ENCODE peak calls at places on chromosomes 7 and 10, in four cellular contexts. One of them, this sample, is unnamed.

GRCh38 chr10:86446987-86447386 is 74.6 kb downstream of the WAPL start:
- DNase-seq in astrocyte of the spinal cord: no peak
- DNase-seq in Right ventricle myocardium superior: no peak
- DNase-seq in stimulated activated CD4-positive, alpha-beta T cell treated with anti-CD3 and anti-CD28 coated beads, Interleukin-2, amount 100 ng/mL, for 48 hours: no peak
- DNase-seq in this sample: no peak

GRCh38 chr7:114928060-114928459 is 6.2 kb downstream of the MDFIC start:
- DNase-seq in Right ventricle myocardium superior: no peak
- DNase-seq in stimulated activated CD4-positive, alpha-beta T cell treated with anti-CD3 and anti-CD28 coated beads, Interleukin-2, amount 100 ng/mL, for 48 hours: no peak
- DNase-seq in astrocyte of the spinal cord: no peak
- DNase-seq in this sample: no peak

GRCh38 chr7:136405931-136406777 is 429.0 kb upstream of the MTPN start:
- DNase-seq in Right ventricle myocardium superior: no peak
- DNase-seq in astrocyte of the spinal cord: peak
- DNase-seq in stimulated activated CD4-positive, alpha-beta T cell treated with anti-CD3 and anti-CD28 coated beads, Interleukin-2, amount 100 ng/mL, for 48 hours: peak
- DNase-seq in this sample: peak

GRCh38 chr10:63515002-63515763 is 6.0 kb upstream of the REEP3 start:
- DNase-seq in stimulated activated CD4-positive, alpha-beta T cell treated with anti-CD3 and anti-CD28 coated beads, Interleukin-2, amount 100 ng/mL, for 48 hours: peak
- DNase-seq in astrocyte of the spinal cord: peak
- DNase-seq in Right ventricle myocardium superior: no peak
- DNase-seq in this sample: no peak

GRCh38 chr7:30485667-30486066 is 7.1 kb upstream of the NOD1 start:
- DNase-seq in stimulated activated CD4-positive, alpha-beta T cell treated with anti-CD3 and anti-CD28 coated beads, Interleukin-2, amount 100 ng/mL, for 48 hours: no peak
- DNase-seq in Right ventricle myocardium superior: no peak
- DNase-seq in astrocyte of the spinal cord: no peak
- DNase-seq in this sample: no peak

GRCh38 chr10:16854623-16855022 is 37.4 kb upstream of the RSU1 start:
- DNase-seq in stimulated activated CD4-positive, alpha-beta T cell treated with anti-CD3 and anti-CD28 coated beads, Interleukin-2, amount 100 ng/mL, for 48 hours: no peak
- DNase-seq in astrocyte of the spinal cord: no peak
- DNase-seq in Right ventricle myocardium superior: no peak
- DNase-seq in this sample: no peak

GRCh38 chr10:89224697-89225443 is 17.8 kb upstream of the CH25H start:
- DNase-seq in astrocyte of the spinal cord: no peak
- DNase-seq in stimulated activated CD4-positive, alpha-beta T cell treated with anti-CD3 and anti-CD28 coated beads, Interleukin-2, amount 100 ng/mL, for 48 hours: no peak
- DNase-seq in Right ventricle myocardium superior: no peak
- DNase-seq in this sample: peak

GRCh38 chr10:78927257-78927995 is 141.3 kb upstream of the ZMIZ1 start:
- DNase-seq in Right ventricle myocardium superior: no peak
- DNase-seq in stimulated activated CD4-positive, alpha-beta T cell treated with anti-CD3 and anti-CD28 coated beads, Interleukin-2, amount 100 ng/mL, for 48 hours: no peak
- DNase-seq in astrocyte of the spinal cord: no peak
- DNase-seq in this sample: no peak

GRCh38 chr7:1681581-1681980 is 11.5 kb downstream of the ELFN1 start:
- DNase-seq in Right ventricle myocardium superior: no peak
- DNase-seq in astrocyte of the spinal cord: no peak
- DNase-seq in stimulated activated CD4-positive, alpha-beta T cell treated with anti-CD3 and anti-CD28 coated beads, Interleukin-2, amount 100 ng/mL, for 48 hours: no peak
- DNase-seq in this sample: no peak

GRCh38 chr7:105257338-105257737 is 131.4 kb downstream of the SRPK2 start:
- DNase-seq in Right ventricle myocardium superior: no peak
- DNase-seq in stimulated activated CD4-positive, alpha-beta T cell treated with anti-CD3 and anti-CD28 coated beads, Interleukin-2, amount 100 ng/mL, for 48 hours: no peak
- DNase-seq in astrocyte of the spinal cord: no peak
- DNase-seq in this sample: no peak

GRCh38 chr7:106604303-106604918 is 56.5 kb downstream of the CCDC71L start:
- DNase-seq in astrocyte of the spinal cord: no peak
- DNase-seq in Right ventricle myocardium superior: no peak
- DNase-seq in stimulated activated CD4-positive, alpha-beta T cell treated with anti-CD3 and anti-CD28 coated beads, Interleukin-2, amount 100 ng/mL, for 48 hours: no peak
- DNase-seq in this sample: no peak

GRCh38 chr7:41145656-41146055 is 557.2 kb downstream of the INHBA start:
- DNase-seq in stimulated activated CD4-positive, alpha-beta T cell treated with anti-CD3 and anti-CD28 coated beads, Interleukin-2, amount 100 ng/mL, for 48 hours: no peak
- DNase-seq in Right ventricle myocardium superior: no peak
- DNase-seq in astrocyte of the spinal cord: no peak
- DNase-seq in this sample: no peak

GRCh38 chr10:99370993-99371392 is 41.8 kb downstream of the CNNM1 start:
- DNase-seq in astrocyte of the spinal cord: peak
- DNase-seq in Right ventricle myocardium superior: no peak
- DNase-seq in stimulated activated CD4-positive, alpha-beta T cell treated with anti-CD3 and anti-CD28 coated beads, Interleukin-2, amount 100 ng/mL, for 48 hours: no peak
- DNase-seq in this sample: no peak

GRCh38 chr10:47207280-47207613 is 92.8 kb upstream of the GDF10 start:
- DNase-seq in astrocyte of the spinal cord: no peak
- DNase-seq in Right ventricle myocardium superior: no peak
- DNase-seq in stimulated activated CD4-positive, alpha-beta T cell treated with anti-CD3 and anti-CD28 coated beads, Interleukin-2, amount 100 ng/mL, for 48 hours: no peak
- DNase-seq in this sample: no peak

GRCh38 chr7:29258951-29259350 is 64.4 kb downstream of the CHN2 start:
- DNase-seq in astrocyte of the spinal cord: no peak
- DNase-seq in Right ventricle myocardium superior: no peak
- DNase-seq in stimulated activated CD4-positive, alpha-beta T cell treated with anti-CD3 and anti-CD28 coated beads, Interleukin-2, amount 100 ng/mL, for 48 hours: no peak
- DNase-seq in this sample: no peak

GRCh38 chr10:72175166-72175565 is 40.6 kb upstream of the ANAPC16 start:
- DNase-seq in Right ventricle myocardium superior: no peak
- DNase-seq in astrocyte of the spinal cord: peak
- DNase-seq in stimulated activated CD4-positive, alpha-beta T cell treated with anti-CD3 and anti-CD28 coated beads, Interleukin-2, amount 100 ng/mL, for 48 hours: no peak
- DNase-seq in this sample: no peak

GRCh38 chr7:47651355-47652317 is 69.7 kb upstream of the TNS3 start:
- DNase-seq in stimulated activated CD4-positive, alpha-beta T cell treated with anti-CD3 and anti-CD28 coated beads, Interleukin-2, amount 100 ng/mL, for 48 hours: no peak
- DNase-seq in Right ventricle myocardium superior: peak
- DNase-seq in astrocyte of the spinal cord: peak
- DNase-seq in this sample: no peak

GRCh38 chr7:89607797-89608196 is 546.5 kb upstream of the STEAP1 start:
- DNase-seq in Right ventricle myocardium superior: no peak
- DNase-seq in stimulated activated CD4-positive, alpha-beta T cell treated with anti-CD3 and anti-CD28 coated beads, Interleukin-2, amount 100 ng/mL, for 48 hours: no peak
- DNase-seq in astrocyte of the spinal cord: no peak
- DNase-seq in this sample: no peak

GRCh38 chr10:21526952-21527633 is 1.6 kb upstream of the SKIDA1 start:
- DNase-seq in stimulated activated CD4-positive, alpha-beta T cell treated with anti-CD3 and anti-CD28 coated beads, Interleukin-2, amount 100 ng/mL, for 48 hours: peak
- DNase-seq in astrocyte of the spinal cord: peak
- DNase-seq in Right ventricle myocardium superior: peak
- DNase-seq in this sample: peak

GRCh38 chr10:74598891-74599566 is 227.4 kb upstream of the KAT6B start:
- DNase-seq in Right ventricle myocardium superior: no peak
- DNase-seq in astrocyte of the spinal cord: no peak
- DNase-seq in stimulated activated CD4-positive, alpha-beta T cell treated with anti-CD3 and anti-CD28 coated beads, Interleukin-2, amount 100 ng/mL, for 48 hours: no peak
- DNase-seq in this sample: no peak

GRCh38 chr7:74598558-74598957 is 59.0 kb upstream of the GTF2I start:
- DNase-seq in stimulated activated CD4-positive, alpha-beta T cell treated with anti-CD3 and anti-CD28 coated beads, Interleukin-2, amount 100 ng/mL, for 48 hours: no peak
- DNase-seq in Right ventricle myocardium superior: no peak
- DNase-seq in astrocyte of the spinal cord: peak
- DNase-seq in this sample: no peak

GRCh38 chr10:51341216-51341615 is 266.9 kb downstream of the PRKG1 start:
- DNase-seq in Right ventricle myocardium superior: no peak
- DNase-seq in astrocyte of the spinal cord: peak
- DNase-seq in stimulated activated CD4-positive, alpha-beta T cell treated with anti-CD3 and anti-CD28 coated beads, Interleukin-2, amount 100 ng/mL, for 48 hours: no peak
- DNase-seq in this sample: no peak

GRCh38 chr10:61752111-61753011 is 89.6 kb downstream of the CABCOCO1 start:
- DNase-seq in Right ventricle myocardium superior: no peak
- DNase-seq in astrocyte of the spinal cord: peak
- DNase-seq in stimulated activated CD4-positive, alpha-beta T cell treated with anti-CD3 and anti-CD28 coated beads, Interleukin-2, amount 100 ng/mL, for 48 hours: no peak
- DNase-seq in this sample: no peak

GRCh38 chr7:98836811-98837631 is 32.8 kb downstream of the TMEM130 start:
- DNase-seq in stimulated activated CD4-positive, alpha-beta T cell treated with anti-CD3 and anti-CD28 coated beads, Interleukin-2, amount 100 ng/mL, for 48 hours: peak
- DNase-seq in Right ventricle myocardium superior: peak
- DNase-seq in astrocyte of the spinal cord: peak
- DNase-seq in this sample: no peak

This sample was measured in heart left ventricle.